ENCODE peak calls at places on chromosome 12, in seven cellular contexts. O, U, V, I, Z, L and T are unnamed samples.

GRCh38 chr12:14510574-14510973 is 57.1 kb downstream of the PLBD1 start:
- DNase-seq in L (no peak), V (no peak), U (no peak), Z (no peak), O (peak; percentile 23), I (no peak), T (no peak)

GRCh38 chr12:91964501-91964900 is 181.1 kb downstream of the BTG1 start:
- DNase-seq in L (no peak), V (peak; percentile 27), U (no peak), Z (no peak), O (no peak), I (no peak), T (no peak)

GRCh38 chr12:98745578-98746391 is 100.7 kb downstream of the APAF1 start:
- DNase-seq in V (peak; percentile 11), U (peak; percentile 58), Z (no peak), I (peak; percentile 48), L (peak; percentile 48), O (no peak), T (peak; percentile 34)

GRCh38 chr12:20601668-20602280 is 93.4 kb upstream of the SLCO1C1 start:
- DNase-seq in L (no peak), I (no peak), Z (peak; percentile 46), V (peak; percentile 73), O (peak; percentile 10), U (peak; percentile 60), T (no peak)

GRCh38 chr12:89484470-89484869 is 40.1 kb downstream of the GALNT4 start:
- DNase-seq in Z (no peak), I (no peak), O (no peak), U (peak; percentile 41), L (no peak), V (no peak), T (no peak)

GRCh38 chr12:51056242-51056641 is 8.1 kb downstream of the LETMD1 start:
- DNase-seq in O (no peak), I (no peak), U (peak; percentile 63), Z (no peak), L (no peak), V (peak; percentile 54), T (no peak)

GRCh38 chr12:1949771-1950470 is 31.5 kb upstream of the CACNA2D4 start:
- DNase-seq in I (no peak), L (peak; percentile 23), O (no peak), U (no peak), Z (no peak), V (no peak), T (no peak)

GRCh38 chr12:46271846-46272245 is 3.0 kb upstream of the SLC38A1 start:
- DNase-seq in Z (no peak), L (no peak), O (no peak), I (no peak), V (no peak), U (no peak), T (no peak)

GRCh38 chr12:91852646-91853045 is 293.0 kb downstream of the BTG1 start:
- DNase-seq in Z (no peak), V (no peak), I (no peak), O (no peak), U (peak; percentile 32), L (no peak), T (no peak)

GRCh38 chr12:78530065-78530765 is 334.4 kb upstream of the SYT1 start:
- DNase-seq in Z (no peak), U (peak; percentile 61), I (no peak), V (peak; percentile 38), O (no peak), L (no peak), T (no peak)

GRCh38 chr12:111444314-111444705 is 38.6 kb downstream of the SH2B3 start:
- DNase-seq in U (peak; percentile 30), I (no peak), L (no peak), V (no peak), O (peak; percentile 74), Z (no peak), T (no peak)

DNA sequence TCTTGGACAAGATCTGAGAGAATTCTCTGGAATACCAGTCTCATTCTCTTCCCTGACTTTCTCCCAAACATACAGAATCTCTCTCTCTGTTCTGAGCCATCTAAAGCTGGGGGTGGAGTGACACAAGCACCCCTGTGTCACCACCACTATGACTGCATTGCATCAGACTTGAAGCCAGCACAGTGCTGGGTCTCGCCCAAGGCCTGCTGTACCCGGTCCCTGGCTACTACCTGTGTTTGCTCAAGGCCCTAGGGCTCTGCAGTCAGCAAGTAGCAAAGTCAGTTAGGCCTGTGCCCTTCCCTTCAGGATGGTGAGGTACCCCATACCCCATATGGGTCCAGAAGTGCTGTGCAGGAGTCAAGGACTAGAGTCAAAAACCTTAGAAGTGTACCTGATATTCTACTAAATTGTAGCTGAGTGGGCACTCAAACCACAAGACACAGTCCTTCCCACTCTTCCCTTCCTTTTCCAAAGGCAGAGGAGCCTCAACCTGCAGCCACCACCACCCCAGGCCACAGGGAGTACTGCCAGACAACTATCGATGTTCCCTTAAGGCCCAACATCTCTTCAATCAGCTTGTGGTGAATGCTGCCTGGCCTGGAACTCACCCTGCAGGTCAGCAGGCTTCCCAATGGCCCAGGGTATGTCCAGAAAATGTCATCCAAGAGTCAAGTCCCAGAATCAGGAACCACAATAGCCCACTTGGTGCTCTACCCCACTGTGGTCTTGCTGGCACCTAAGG is 21.2 kb upstream of the RDH16 start:
- DNase-seq in O (no peak), Z (no peak), L (no peak), V (no peak), U (no peak), I (no peak), T (no peak)
- H3K4me3 ChIP-seq in O (no peak overlapping the region), Z (no peak overlapping the region), L (no peak overlapping the region), V (no peak overlapping the region), U (no peak overlapping the region), I (no peak overlapping the region), T (no peak overlapping the region)

DNA sequence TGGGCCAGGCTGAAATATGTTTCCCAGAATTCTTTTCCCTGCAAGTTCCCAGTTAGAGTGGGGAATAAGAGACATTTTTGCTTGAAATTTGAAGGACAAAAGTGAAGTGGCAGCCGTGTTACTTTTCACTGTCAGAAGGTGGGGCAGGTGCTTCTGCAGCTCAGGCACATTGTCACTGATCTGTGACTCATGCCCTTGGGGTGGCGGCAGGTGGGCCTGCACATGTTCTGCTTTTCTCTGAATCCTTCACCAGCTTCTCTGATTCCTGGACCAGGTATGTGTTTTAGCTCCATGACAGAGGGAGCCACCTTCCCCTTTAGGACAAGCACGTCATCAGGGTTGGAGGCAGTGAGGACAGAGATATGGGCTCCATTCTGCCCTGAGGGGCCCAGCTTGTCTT is 11.7 kb upstream of the KCNA5 start:
- DNase-seq in O (no peak), I (no peak), U (no peak), L (no peak), V (no peak), Z (no peak), T (no peak)
- H3K4me3 ChIP-seq in O (no peak overlapping the region), I (no peak overlapping the region), U (no peak overlapping the region), L (no peak overlapping the region), V (no peak overlapping the region), Z (no peak overlapping the region), T (no peak overlapping the region)

GRCh38 chr12:115755061-115755751 is 522.3 kb downstream of the MED13L start:
- DNase-seq in V (no peak), L (no peak), Z (no peak), O (no peak), U (peak; percentile 54), I (no peak), T (no peak)
- H3K4me3 ChIP-seq in V (no peak overlapping the region), L (no peak overlapping the region), Z (no peak overlapping the region), O (no peak overlapping the region), U (peak overlapping the region; percentile 56), I (no peak overlapping the region), T (no peak overlapping the region)

DNA sequence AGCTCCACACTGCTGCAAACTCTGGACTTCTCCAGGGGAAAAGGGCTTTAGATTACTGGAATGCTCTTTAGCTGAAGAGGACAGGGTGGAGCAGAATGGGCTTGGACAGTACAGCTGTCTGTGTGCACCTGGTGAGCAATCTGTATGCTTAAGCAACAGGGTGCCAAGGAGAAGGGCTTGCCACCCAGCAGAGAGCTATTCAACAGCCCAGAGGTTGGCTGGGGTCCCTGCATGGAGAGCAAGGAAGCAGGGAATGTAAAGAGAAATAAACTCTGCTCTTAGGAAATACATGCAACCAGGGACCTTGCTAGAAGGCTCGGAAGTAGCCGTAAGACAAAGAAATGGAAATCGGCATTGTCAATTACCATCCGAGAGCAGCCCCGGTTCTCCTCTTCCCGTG is 53.0 kb upstream of the CORO1C start:
- DNase-seq in V (no peak), L (peak; percentile 55), I (no peak), U (no peak), Z (no peak), O (no peak), T (no peak)
- H3K4me3 ChIP-seq in V (no peak overlapping the region), L (no peak overlapping the region), I (no peak overlapping the region), U (no peak overlapping the region), Z (no peak overlapping the region), O (no peak overlapping the region), T (no peak overlapping the region)

DNA sequence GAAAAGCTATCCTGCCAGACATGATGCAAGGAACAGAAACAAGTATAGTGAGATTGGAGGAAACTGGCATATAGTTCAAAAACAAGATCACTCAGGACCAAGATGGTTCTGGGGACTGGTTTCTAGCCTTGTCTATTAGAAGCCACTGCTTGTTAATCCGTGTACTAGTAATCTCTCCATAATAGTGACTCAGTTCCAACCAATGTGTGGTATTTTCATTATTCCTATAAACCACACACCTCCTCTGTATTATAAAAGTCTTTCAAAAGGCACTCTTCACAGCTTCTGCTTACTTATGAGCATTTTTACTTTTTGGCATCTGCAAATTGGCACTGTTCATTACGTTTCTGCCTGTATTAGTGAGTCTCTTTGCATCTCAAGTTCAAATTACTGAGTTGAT is 140.3 kb downstream of the SLC6A15 start:
- DNase-seq in U (peak; percentile 43), I (no peak), Z (no peak), O (no peak), L (no peak), V (peak; percentile 1), T (no peak)
- H3K4me3 ChIP-seq in U (no peak overlapping the region), I (no peak overlapping the region), Z (no peak overlapping the region), O (no peak overlapping the region), L (no peak overlapping the region), V (no peak overlapping the region), T (no peak overlapping the region)

GRCh38 chr12:16348435-16349131 is 1.1 kb downstream of the MGST1 start:
- DNase-seq in U (peak; percentile 40), L (no peak), O (peak; percentile 66), I (no peak), Z (no peak), V (peak; percentile 19), T (peak; percentile 8)
- H3K4me3 ChIP-seq in U (peak overlapping the region; percentile 71), L (peak overlapping the region; percentile 79), O (peak overlapping the region; percentile 75), I (no peak overlapping the region), Z (peak overlapping the region; percentile 82), V (peak overlapping the region; percentile 93), T (no peak overlapping the region)

DNA sequence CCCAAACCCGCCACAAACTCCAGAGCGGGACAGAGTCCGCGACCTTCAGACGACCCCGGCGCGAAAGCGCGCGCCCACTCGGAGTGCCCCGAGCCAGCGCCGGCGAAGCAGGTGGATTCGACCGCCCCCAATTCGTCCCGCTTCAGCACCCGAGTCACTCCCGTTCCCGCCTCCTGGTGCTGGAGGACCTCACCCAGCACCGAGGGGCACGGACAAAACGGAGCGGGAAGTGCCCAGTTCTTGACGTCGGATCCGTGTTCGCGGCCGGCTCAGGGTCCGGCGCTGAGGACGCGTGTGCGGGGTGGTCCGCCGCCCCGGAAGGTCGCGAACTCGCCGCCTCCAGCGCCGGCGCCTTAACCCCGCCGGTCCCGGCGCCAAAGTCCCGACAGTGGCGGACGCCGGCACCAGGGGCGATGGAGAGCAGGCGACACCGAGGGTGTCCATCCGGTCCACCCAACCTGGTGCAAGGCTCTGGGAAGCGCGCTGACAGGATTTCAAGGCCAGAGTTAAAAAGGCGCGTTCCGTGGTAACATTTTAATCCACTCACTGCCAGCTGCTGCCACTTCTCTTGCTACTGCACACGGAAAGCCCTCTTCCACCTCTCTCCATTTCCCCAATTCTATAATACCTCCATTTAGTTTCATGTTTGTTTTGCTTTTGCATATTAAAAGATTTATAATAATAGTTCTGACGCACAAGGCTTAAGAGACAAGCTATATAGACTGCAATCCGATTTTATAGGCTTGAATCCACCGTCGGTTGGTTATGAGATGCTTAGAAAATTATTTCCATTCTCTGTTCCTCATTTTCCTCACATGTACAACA is 240.0 kb upstream of the CPNE8 start:
- DNase-seq in O (no peak), V (no peak), L (peak; percentile 87), Z (no peak), I (peak; percentile 68), U (no peak), T (no peak)
- H3K4me3 ChIP-seq in O (no peak overlapping the region), V (no peak overlapping the region), L (peak overlapping the region; percentile 70), Z (no peak overlapping the region), I (no peak overlapping the region), U (no peak overlapping the region), T (no peak overlapping the region)